ENCODE peak calls at places on chromosomes 7 and 10, in ten cellular contexts. One of them, this sample, is unnamed.
A peak's percentile ranks its signal among the peaks of the same experiment; 100 is the strongest.

GRCh38 chr10:14374745-14375445 is 44.2 kb upstream of the FRMD4A start:
- DNase-seq in tibial nerve: no peak
- DNase-seq in Ammon's horn: no peak
- DNase-seq in stimulated activated CD4-positive, alpha-beta T cell treated with anti-CD3 and anti-CD28 coated beads, Interleukin-15, amount 100 ng/mL, for 1 hour: no peak
- DNase-seq in stimulated activated naive CD4-positive, alpha-beta T cell: no peak
- DNase-seq in M059J: peak; percentile 48
- DNase-seq in body of pancreas: no peak
- DNase-seq in EL: peak; percentile 71
- DNase-seq in Daoy: no peak
- DNase-seq in HEK293T: no peak
- DNase-seq in this sample: no peak

GRCh38 chr10:62658516-62658915 is 146.0 kb upstream of the ADO start:
- DNase-seq in tibial nerve: no peak
- DNase-seq in Ammon's horn: no peak
- DNase-seq in stimulated activated CD4-positive, alpha-beta T cell treated with anti-CD3 and anti-CD28 coated beads, Interleukin-15, amount 100 ng/mL, for 1 hour: no peak
- DNase-seq in stimulated activated naive CD4-positive, alpha-beta T cell: no peak
- DNase-seq in M059J: no peak
- DNase-seq in body of pancreas: no peak
- DNase-seq in EL: no peak
- DNase-seq in Daoy: no peak
- DNase-seq in HEK293T: no peak
- DNase-seq in this sample: no peak

GRCh38 chr7:121275204-121275603 is 53.6 kb upstream of the WNT16 start:
- DNase-seq in tibial nerve: no peak
- DNase-seq in Ammon's horn: no peak
- DNase-seq in stimulated activated CD4-positive, alpha-beta T cell treated with anti-CD3 and anti-CD28 coated beads, Interleukin-15, amount 100 ng/mL, for 1 hour: no peak
- DNase-seq in stimulated activated naive CD4-positive, alpha-beta T cell: no peak
- DNase-seq in M059J: no peak
- DNase-seq in body of pancreas: no peak
- DNase-seq in EL: no peak
- DNase-seq in Daoy: no peak
- DNase-seq in HEK293T: no peak
- DNase-seq in this sample: no peak

GRCh38 chr10:93386496-93387369 is 95.4 kb downstream of the MYOF start:
- DNase-seq in tibial nerve: peak; percentile 41
- DNase-seq in Ammon's horn: no peak
- DNase-seq in stimulated activated CD4-positive, alpha-beta T cell treated with anti-CD3 and anti-CD28 coated beads, Interleukin-15, amount 100 ng/mL, for 1 hour: no peak
- DNase-seq in stimulated activated naive CD4-positive, alpha-beta T cell: no peak
- DNase-seq in M059J: peak; percentile 33
- DNase-seq in body of pancreas: peak; percentile 44
- DNase-seq in EL: peak; percentile 62
- DNase-seq in Daoy: no peak
- DNase-seq in HEK293T: no peak
- DNase-seq in this sample: no peak

GRCh38 chr10:22010973-22011408 is 7.5 kb upstream of the DNAJC1 start:
- DNase-seq in tibial nerve: no peak
- DNase-seq in Ammon's horn: no peak
- DNase-seq in stimulated activated CD4-positive, alpha-beta T cell treated with anti-CD3 and anti-CD28 coated beads, Interleukin-15, amount 100 ng/mL, for 1 hour: no peak
- DNase-seq in stimulated activated naive CD4-positive, alpha-beta T cell: peak; percentile 49
- DNase-seq in M059J: no peak
- DNase-seq in body of pancreas: no peak
- DNase-seq in EL: peak; percentile 6
- DNase-seq in Daoy: no peak
- DNase-seq in HEK293T: no peak
- DNase-seq in this sample: no peak

GRCh38 chr10:94361161-94361794 is 1.5 kb downstream of the NOC3L start:
- DNase-seq in tibial nerve: peak; percentile 30
- DNase-seq in Ammon's horn: no peak
- DNase-seq in stimulated activated CD4-positive, alpha-beta T cell treated with anti-CD3 and anti-CD28 coated beads, Interleukin-15, amount 100 ng/mL, for 1 hour: no peak
- DNase-seq in stimulated activated naive CD4-positive, alpha-beta T cell: peak; percentile 26
- DNase-seq in M059J: peak; percentile 61
- DNase-seq in body of pancreas: peak; percentile 52
- DNase-seq in EL: peak; percentile 43
- DNase-seq in Daoy: peak; percentile 27
- DNase-seq in HEK293T: no peak
- DNase-seq in this sample: no peak

GRCh38 chr7:33903770-33904679 is 1.3 kb upstream of the BMPER start:
- DNase-seq in tibial nerve: peak; percentile 56
- DNase-seq in Ammon's horn: peak; percentile 42
- DNase-seq in stimulated activated CD4-positive, alpha-beta T cell treated with anti-CD3 and anti-CD28 coated beads, Interleukin-15, amount 100 ng/mL, for 1 hour: no peak
- DNase-seq in stimulated activated naive CD4-positive, alpha-beta T cell: no peak
- DNase-seq in M059J: peak; percentile 60
- DNase-seq in body of pancreas: peak; percentile 13
- DNase-seq in EL: peak; percentile 82
- DNase-seq in Daoy: peak; percentile 62
- DNase-seq in HEK293T: peak; percentile 49
- DNase-seq in this sample: no peak

GRCh38 chr10:113957013-113957412 is 86.7 kb upstream of the ADRB1 start:
- DNase-seq in tibial nerve: no peak
- DNase-seq in Ammon's horn: peak; percentile 42
- DNase-seq in stimulated activated CD4-positive, alpha-beta T cell treated with anti-CD3 and anti-CD28 coated beads, Interleukin-15, amount 100 ng/mL, for 1 hour: no peak
- DNase-seq in stimulated activated naive CD4-positive, alpha-beta T cell: no peak
- DNase-seq in M059J: peak; percentile 74
- DNase-seq in body of pancreas: no peak
- DNase-seq in EL: peak; percentile 75
- DNase-seq in Daoy: no peak
- DNase-seq in HEK293T: no peak
- DNase-seq in this sample: no peak

GRCh38 chr10:46530249-46531186 is 25.9 kb downstream of the GPRIN2 start:
- DNase-seq in tibial nerve: peak; percentile 63
- DNase-seq in Ammon's horn: no peak
- DNase-seq in stimulated activated CD4-positive, alpha-beta T cell treated with anti-CD3 and anti-CD28 coated beads, Interleukin-15, amount 100 ng/mL, for 1 hour: no peak
- DNase-seq in stimulated activated naive CD4-positive, alpha-beta T cell: no peak
- DNase-seq in M059J: peak; percentile 35
- DNase-seq in body of pancreas: no peak
- DNase-seq in EL: peak; percentile 80
- DNase-seq in Daoy: peak; percentile 93
- DNase-seq in HEK293T: no peak
- DNase-seq in this sample: no peak

GRCh38 chr10:98055875-98056516 is 25.6 kb upstream of the CRTAC1 start:
- DNase-seq in tibial nerve: no peak
- DNase-seq in Ammon's horn: no peak
- DNase-seq in stimulated activated CD4-positive, alpha-beta T cell treated with anti-CD3 and anti-CD28 coated beads, Interleukin-15, amount 100 ng/mL, for 1 hour: no peak
- DNase-seq in stimulated activated naive CD4-positive, alpha-beta T cell: no peak
- DNase-seq in M059J: peak; percentile 14
- DNase-seq in body of pancreas: no peak
- DNase-seq in EL: no peak
- DNase-seq in Daoy: peak; percentile 51
- DNase-seq in HEK293T: peak; percentile 39
- DNase-seq in this sample: peak; percentile 18

GRCh38 chr10:122350893-122351292 is 23.6 kb upstream of the PLEKHA1 start:
- DNase-seq in tibial nerve: no peak
- DNase-seq in Ammon's horn: no peak
- DNase-seq in stimulated activated CD4-positive, alpha-beta T cell treated with anti-CD3 and anti-CD28 coated beads, Interleukin-15, amount 100 ng/mL, for 1 hour: no peak
- DNase-seq in stimulated activated naive CD4-positive, alpha-beta T cell: no peak
- DNase-seq in M059J: no peak
- DNase-seq in body of pancreas: no peak
- DNase-seq in EL: no peak
- DNase-seq in Daoy: no peak
- DNase-seq in HEK293T: no peak
- DNase-seq in this sample: no peak

GRCh38 chr7:19144661-19145428 is at the start of gene FERD3L:
- DNase-seq in tibial nerve: no peak
- DNase-seq in Ammon's horn: no peak
- DNase-seq in stimulated activated CD4-positive, alpha-beta T cell treated with anti-CD3 and anti-CD28 coated beads, Interleukin-15, amount 100 ng/mL, for 1 hour: no peak
- DNase-seq in stimulated activated naive CD4-positive, alpha-beta T cell: no peak
- DNase-seq in M059J: no peak
- DNase-seq in body of pancreas: no peak
- DNase-seq in EL: no peak
- DNase-seq in Daoy: no peak
- DNase-seq in HEK293T: no peak
- DNase-seq in this sample: no peak

GRCh38 chr7:31935115-31935514 is 135.1 kb downstream of the PDE1C start:
- DNase-seq in tibial nerve: no peak
- DNase-seq in Ammon's horn: no peak
- DNase-seq in stimulated activated CD4-positive, alpha-beta T cell treated with anti-CD3 and anti-CD28 coated beads, Interleukin-15, amount 100 ng/mL, for 1 hour: no peak
- DNase-seq in stimulated activated naive CD4-positive, alpha-beta T cell: no peak
- DNase-seq in M059J: peak; percentile 92
- DNase-seq in body of pancreas: no peak
- DNase-seq in EL: peak; percentile 90
- DNase-seq in Daoy: peak; percentile 62
- DNase-seq in HEK293T: no peak
- DNase-seq in this sample: no peak

GRCh38 chr7:45663167-45663921 is 89.2 kb downstream of the ADCY1 start:
- DNase-seq in tibial nerve: no peak
- DNase-seq in Ammon's horn: no peak
- DNase-seq in stimulated activated CD4-positive, alpha-beta T cell treated with anti-CD3 and anti-CD28 coated beads, Interleukin-15, amount 100 ng/mL, for 1 hour: no peak
- DNase-seq in stimulated activated naive CD4-positive, alpha-beta T cell: no peak
- DNase-seq in M059J: no peak
- DNase-seq in body of pancreas: peak; percentile 32
- DNase-seq in EL: peak; percentile 35
- DNase-seq in Daoy: peak; percentile 63
- DNase-seq in HEK293T: peak; percentile 18
- DNase-seq in this sample: peak; percentile 70

This sample was measured in K562.